ENCODE peak calls at places on chromosomes 7 and 10, in five cellular contexts. P is H9; M is right atrium auricular region; I is tibial artery; V is CD8-positive, alpha-beta T cell. B is an unnamed sample.

GRCh38 chr10:128956149-128956548 is 510.9 kb upstream of the MGMT start:
- DNase-seq in I (no peak), P (no peak), M (no peak), V (no peak), B (no peak)

GRCh38 chr7:46687203-46687602 is 766.1 kb upstream of the IGFBP3 start:
- DNase-seq in I (no peak), V (no peak), P (no peak), M (no peak), B (no peak)

GRCh38 chr10:6729071-6729773 is 149.1 kb upstream of the PRKCQ start:
- DNase-seq in M (no peak), I (no peak), P (no peak), V (no peak), B (no peak)

GRCh38 chr10:11068861-11069633 is 51.4 kb downstream of the CELF2 start:
- DNase-seq in I (no peak), M (no peak), P (no peak), V (no peak), B (no peak)

GRCh38 chr7:134140889-134141867 is 14.0 kb downstream of the LRGUK start:
- DNase-seq in V (peak), M (peak), P (peak), I (peak), B (no peak)

GRCh38 chr10:35545878-35546631 is 59.1 kb upstream of the GJD4 start:
- DNase-seq in V (no peak), I (no peak), M (no peak), P (no peak), B (no peak)

GRCh38 chr7:44075296-44076075 is 6.8 kb downstream of the POLM start:
- DNase-seq in M (no peak), P (no peak), I (no peak), V (no peak), B (no peak)

GRCh38 chr10:115981056-115981455 is 291.9 kb downstream of the GFRA1 start:
- DNase-seq in P (no peak), I (no peak), M (no peak), V (no peak), B (no peak)

GRCh38 chr10:32379950-32380547 is 33.1 kb upstream of the EPC1 start:
- DNase-seq in M (no peak), I (no peak), V (no peak), P (no peak), B (no peak)

GRCh38 chr7:129947701-129948100 is 5.1 kb downstream of the UBE2H start:
- DNase-seq in P (no peak), I (peak), M (no peak), V (no peak), B (no peak)

GRCh38 chr7:149719050-149719899 is 54.1 kb downstream of the ZNF467 start:
- DNase-seq in M (peak), P (peak), I (no peak), V (peak), B (no peak)

GRCh38 chr7:127704211-127704610 is 52.2 kb downstream of the SND1 start:
- DNase-seq in I (no peak), M (no peak), V (no peak), P (no peak), B (no peak)

GRCh38 chr7:66145404-66145843 is 30.8 kb downstream of the CRCP start:
- DNase-seq in P (no peak), I (peak), M (peak), V (no peak), B (no peak)

GRCh38 chr10:14545827-14546226 is 215.1 kb upstream of the FRMD4A start:
- DNase-seq in I (no peak), P (no peak), V (no peak), M (peak), B (no peak)

GRCh38 chr10:4215485-4215884 is 430.5 kb upstream of the KLF6 start:
- DNase-seq in I (no peak), M (no peak), P (no peak), V (no peak), B (no peak)

GRCh38 chr7:145850636-145851035 is 266.0 kb upstream of the CNTNAP2 start:
- DNase-seq in V (no peak), M (no peak), P (no peak), I (no peak), B (no peak)

GRCh38 chr7:130363156-130363847 is 17.0 kb upstream of the CPA1 start:
- DNase-seq in M (no peak), P (no peak), V (no peak), I (peak), B (peak)

GRCh38 chr7:30846378-30846777 is 65.3 kb upstream of the AQP1 start:
- DNase-seq in M (no peak), V (no peak), P (no peak), I (peak), B (no peak)

GRCh38 chr10:108521827-108522503 is 1357.5 kb upstream of the SORCS1 start:
- DNase-seq in V (no peak), I (no peak), M (no peak), P (no peak), B (no peak)

GRCh38 chr7:56287429-56288138 is 171.4 kb upstream of the NUPR2 start:
- DNase-seq in V (no peak), M (no peak), I (peak), P (no peak), B (peak)

GRCh38 chr10:127921075-127921750 is 14.3 kb downstream of the PTPRE start:
- DNase-seq in M (no peak), I (no peak), P (no peak), V (no peak), B (no peak)

GRCh38 chr10:125093199-125093841 is 67.0 kb downstream of the CTBP2 start:
- DNase-seq in M (peak), V (no peak), I (peak), P (no peak), B (peak)

GRCh38 chr10:77600640-77601039 is 37.0 kb downstream of the KCNMA1 start:
- DNase-seq in P (no peak), M (no peak), I (no peak), V (no peak), B (no peak)

DNA sequence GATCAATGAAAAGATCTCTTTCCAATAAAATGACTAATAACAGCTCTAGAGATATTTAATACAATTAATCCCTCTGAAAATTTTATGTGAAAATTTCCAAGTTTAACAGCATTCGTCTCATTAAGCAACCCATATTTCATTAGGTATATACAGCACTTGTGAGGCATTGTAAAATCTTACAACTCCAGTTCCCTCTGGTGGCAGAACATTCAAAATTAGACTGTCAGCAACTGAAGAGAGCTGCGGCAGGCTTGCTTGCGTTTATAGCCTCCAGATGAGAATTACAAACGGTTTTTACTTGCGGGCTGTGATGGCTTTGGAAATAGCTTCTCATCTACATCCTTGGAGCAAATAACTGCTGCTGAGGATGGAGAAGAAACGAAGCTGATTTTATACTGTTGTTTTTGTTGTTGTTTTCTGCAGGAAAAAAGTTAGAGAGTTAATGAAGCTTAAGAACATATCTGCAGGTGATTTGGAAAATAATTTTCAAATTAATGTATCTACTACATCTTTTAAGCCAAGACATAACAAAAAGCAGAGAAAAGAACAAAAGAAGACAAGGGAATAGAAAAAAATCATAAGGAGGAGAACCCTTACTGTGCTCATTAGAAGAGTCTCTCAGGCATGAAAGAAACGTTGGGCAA is 171.3 kb downstream of the MAGI2 start:
- DNase-seq in P (no peak), V (no peak), M (no peak), I (no peak), B (no peak)
- TF ChIP-seq CTCF in P (peak), V (no peak), M (no peak), I (peak), B (no peak)

DNA sequence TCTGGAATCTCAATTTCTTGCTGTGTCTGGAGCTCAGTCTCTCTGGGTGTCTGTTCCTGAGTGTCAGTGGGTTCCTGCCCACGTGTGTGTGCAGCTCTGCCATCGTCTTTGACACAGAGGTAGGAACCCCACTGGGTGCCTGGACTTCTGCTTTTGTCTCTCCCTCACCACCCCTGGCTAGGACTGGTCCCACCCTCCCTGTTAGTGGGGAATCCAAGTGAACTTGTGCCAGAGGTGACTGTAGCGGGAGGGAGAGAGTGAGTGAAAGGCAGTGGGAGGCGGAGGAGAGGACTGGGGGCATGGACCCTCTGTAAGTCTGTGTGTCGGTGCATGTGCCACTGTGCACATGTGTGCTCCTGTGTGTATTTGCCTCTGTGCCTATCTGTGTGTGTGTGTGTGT is 299.9 kb upstream of the ZMIZ1 start:
- DNase-seq in P (no peak), I (peak), V (no peak), M (no peak), B (no peak)
- H3K27ac ChIP-seq in P (no peak), I (no peak), V (no peak), M (no peak), B (no peak)

DNA sequence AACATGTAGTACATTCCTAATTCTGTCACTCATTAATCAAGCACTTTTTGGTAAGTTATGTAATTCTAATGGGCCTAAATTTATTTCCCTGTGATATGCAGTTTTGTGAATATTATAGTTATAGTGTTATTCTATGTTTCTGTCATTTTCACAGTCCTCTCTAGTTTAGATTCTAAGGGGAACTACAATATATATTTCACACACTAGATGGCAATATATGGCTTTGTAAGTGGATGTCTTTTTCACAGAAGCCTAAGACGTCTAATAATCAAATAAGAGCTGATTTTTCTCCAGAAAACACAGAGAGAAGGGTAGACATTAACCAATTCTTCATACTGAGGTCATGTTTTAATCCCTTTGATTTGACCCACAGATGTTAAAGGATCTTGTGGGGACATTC is 18.0 kb downstream of the RNLS start:
- DNase-seq in I (no peak), M (no peak), P (no peak), V (no peak), B (no peak)
- TF ChIP-seq CTCF in I (peak), M (no peak), P (peak), V (peak), B (peak)

GRCh38 chr7:101231644-101232043 is 6.0 kb downstream of the CLDN15 start:
- DNase-seq in M (no peak), P (no peak), V (no peak), I (no peak), B (no peak)
- H3K27ac ChIP-seq in M (no peak), P (no peak), V (no peak), I (no peak), B (no peak)

DNA sequence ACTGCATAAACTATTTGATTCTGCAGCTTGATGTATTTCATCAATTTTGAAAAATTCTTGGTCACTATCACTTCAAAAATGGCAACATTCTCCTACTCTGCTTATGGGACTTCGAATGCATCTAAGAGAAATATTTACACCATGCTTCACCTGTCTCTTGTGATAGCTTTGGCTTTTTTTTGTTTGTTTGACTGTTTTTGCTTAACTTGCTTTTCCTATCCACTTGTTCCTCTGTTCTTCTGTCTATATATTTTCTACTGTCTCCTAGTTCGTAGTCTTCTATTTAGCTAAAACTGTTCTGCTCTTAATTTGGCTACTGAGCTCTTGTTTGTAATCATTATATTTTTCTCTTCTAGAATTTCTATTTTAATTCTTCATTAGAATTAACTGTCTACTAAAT is 94.4 kb downstream of the INHBA start:
- DNase-seq in I (no peak), V (no peak), M (no peak), P (no peak), B (no peak)
- TF ChIP-seq CTCF in I (no peak), V (no peak), M (no peak), P (no peak), B (no peak)

DNA sequence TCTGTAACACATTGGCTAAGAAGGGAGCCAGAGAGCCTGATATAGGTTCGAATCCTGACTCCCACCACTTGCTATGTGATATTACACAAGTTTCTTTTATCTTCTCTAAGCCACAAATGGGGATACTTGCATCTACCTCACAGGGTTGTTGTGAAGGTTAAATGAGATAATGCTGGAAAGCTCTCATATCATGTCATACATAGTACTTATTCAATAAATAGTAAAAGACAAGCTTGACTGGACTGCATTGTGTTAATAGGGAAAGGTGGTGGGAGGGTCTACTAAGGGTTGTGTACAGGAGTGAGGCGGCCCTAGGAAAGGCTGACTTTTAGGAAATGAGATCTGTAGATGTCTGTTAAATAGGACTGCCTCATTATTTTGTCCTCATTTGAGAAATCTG is 35.8 kb upstream of the DNMBP start:
- DNase-seq in I (no peak), V (no peak), M (no peak), P (no peak), B (no peak)
- H3K27ac ChIP-seq in I (no peak), V (no peak), M (no peak), P (no peak), B (no peak)

GRCh38 chr10:86368987-86369386 is 2.4 kb upstream of the GRID1 start:
- DNase-seq in V (no peak), I (peak), P (peak), M (no peak), B (no peak)

GRCh38 chr10:86366033-86366901 is at the start of gene GRID1:
- DNase-seq in V (no peak), I (peak), P (peak), M (no peak), B (no peak)

GRCh38 chr10:86366902-86367338 is 325 bp upstream of the GRID1 start:
- DNase-seq in M (no peak), P (no peak), V (no peak), I (peak), B (no peak)

GRCh38 chr10:86368046-86368445 is 1.5 kb upstream of the GRID1 start:
- DNase-seq in I (peak), M (no peak), V (no peak), P (peak), B (no peak)

GRCh38 chr10:86367339-86367951 is 850 bp upstream of the GRID1 start:
- DNase-seq in P (peak), I (peak), V (no peak), M (no peak), B (no peak)
- TF ChIP-seq CTCF in P (no peak), I (no peak), V (no peak), M (no peak), B (no peak)